ENCODE peak calls at places on chromosomes 12 and 14, in five cellular contexts. L, B, Z, K and W are unnamed samples.

GRCh38 chr14:69662636-69663321 is 51.4 kb downstream of the SUSD6 start:
- DNase-seq in K (no peak), Z (no peak), B (no peak), L (no peak), W (no peak)

GRCh38 chr12:46664771-46665287 is 161.0 kb downstream of the SLC38A4 start:
- DNase-seq in B (no peak), Z (no peak), L (no peak), K (no peak), W (peak; percentile 97)

GRCh38 chr12:99767809-99768208 is 120.3 kb downstream of the GARIN6 start:
- DNase-seq in B (no peak), Z (peak; percentile 29), L (no peak), K (no peak), W (peak; percentile 16)

GRCh38 chr14:37230551-37231194 is 32.9 kb downstream of the MIPOL1 start:
- DNase-seq in L (no peak), K (no peak), B (peak; percentile 43), Z (peak; percentile 87), W (peak; percentile 77)

GRCh38 chr12:46453428-46453827 is 80.9 kb upstream of the SLC38A2 start:
- DNase-seq in K (no peak), Z (no peak), L (no peak), B (no peak), W (no peak)

GRCh38 chr14:88849717-88850116 is 25.3 kb downstream of the TTC8 start:
- DNase-seq in K (no peak), B (no peak), L (no peak), Z (no peak), W (no peak)

GRCh38 chr12:113620437-113620976 is 148.8 kb upstream of the LHX5 start:
- DNase-seq in K (no peak), B (no peak), Z (no peak), L (no peak), W (no peak)

GRCh38 chr12:116806845-116807440 is 68.8 kb downstream of the RNFT2 start:
- DNase-seq in K (no peak), Z (no peak), L (no peak), B (no peak), W (no peak)

GRCh38 chr12:106226884-106227640 is 20.8 kb downstream of the CKAP4 start:
- DNase-seq in Z (peak; percentile 80), B (no peak), L (no peak), K (no peak), W (peak; percentile 69)

GRCh38 chr12:77786675-77787074 is 44.0 kb upstream of the NAV3 start:
- DNase-seq in L (no peak), B (no peak), Z (no peak), K (no peak), W (no peak)

GRCh38 chr14:50758279-50758678 is 72.7 kb downstream of the NIN start:
- DNase-seq in Z (no peak), K (no peak), L (no peak), B (no peak), W (no peak)

GRCh38 chr12:62805517-62805916 is 129.4 kb downstream of the PPM1H start:
- DNase-seq in B (no peak), K (no peak), L (no peak), Z (no peak), W (no peak)

GRCh38 chr12:75275702-75276101 is 54.4 kb downstream of the CAPS2 start:
- DNase-seq in L (no peak), K (no peak), Z (no peak), B (no peak), W (no peak)

GRCh38 chr12:62210422-62210821 is 49.8 kb upstream of the USP15 start:
- DNase-seq in K (peak; percentile 37), Z (no peak), L (peak; percentile 59), B (no peak), W (peak; percentile 38)

GRCh38 chr14:54778618-54779017 is 124.0 kb downstream of the GCH1 start:
- DNase-seq in Z (no peak), B (no peak), K (no peak), L (no peak), W (no peak)

GRCh38 chr14:81613341-81614045 is 79.8 kb upstream of the SEL1L start:
- DNase-seq in K (no peak), L (no peak), Z (no peak), B (no peak), W (no peak)

GRCh38 chr12:62848418-62848817 is 86.5 kb downstream of the PPM1H start:
- DNase-seq in L (no peak), Z (no peak), B (no peak), K (no peak), W (peak; percentile 64)

GRCh38 chr12:121196902-121197301 is 13.0 kb upstream of the P2RX4 start:
- DNase-seq in B (no peak), L (no peak), Z (no peak), K (no peak), W (peak; percentile 93)

GRCh38 chr14:71610149-71610548 is 322.1 kb upstream of the RGS6 start:
- DNase-seq in L (no peak), K (no peak), B (no peak), Z (no peak), W (no peak)

GRCh38 chr14:104245075-104245474 is 106.7 kb downstream of the KIF26A start:
- DNase-seq in K (no peak), L (no peak), B (no peak), Z (no peak), W (no peak)

GRCh38 chr12:67326637-67327036 is 57.5 kb downstream of the CAND1 start:
- DNase-seq in B (no peak), L (no peak), Z (no peak), K (no peak), W (no peak)

GRCh38 chr14:72098202-72098601 is 166.0 kb downstream of the RGS6 start:
- DNase-seq in Z (no peak), B (no peak), L (no peak), K (no peak), W (no peak)

GRCh38 chr14:50622978-50623377 is 45.1 kb downstream of the SAV1 start:
- DNase-seq in L (no peak), Z (no peak), K (no peak), B (no peak), W (no peak)

GRCh38 chr14:64442300-64442988 is 22.9 kb upstream of the AKAP5 start:
- DNase-seq in B (no peak), L (no peak), K (no peak), Z (no peak), W (no peak)

GRCh38 chr12:457676-458075 is 2.1 kb upstream of the B4GALNT3 start:
- DNase-seq in Z (no peak), L (no peak), K (no peak), B (no peak), W (no peak)

GRCh38 chr12:1773937-1774655 is 46.3 kb upstream of the LRTM2 start:
- DNase-seq in L (no peak), B (no peak), K (no peak), Z (no peak), W (no peak)

GRCh38 chr12:116390656-116391335 is 113.3 kb upstream of the MED13L start:
- DNase-seq in L (no peak), Z (no peak), K (no peak), B (no peak), W (no peak)

GRCh38 chr12:54082402-54082892 is 28.8 kb downstream of the HOXC4 start:
- DNase-seq in L (no peak), K (peak; percentile 39), Z (no peak), B (peak; percentile 43), W (no peak)

GRCh38 chr12:116919706-116920485 is 9.1 kb downstream of the FBXW8 start:
- DNase-seq in Z (no peak), K (no peak), L (no peak), B (no peak), W (peak; percentile 22)